ENCODE peak calls at places on chromosomes 6 and 20, in six cellular contexts. K is SJSA1; Y is activated CD4-positive, alpha-beta memory T cell treated with anti-CD3 and anti-CD28 coated beads, Interleukin-2, amount 10 ng/mL, durations not matched to agents 7 days and 5 days; V is Right ventricle myocardium inferior; R is NCI-H1092 treated with DMSO at 0.1 percent for 48 hours; F is hepatocyte. D is an unnamed sample.

GRCh38 chr20:14264869-14265268 is 72.5 kb downstream of the FLRT3 start:
- DNase-seq in V (no peak), Y (no peak), R (peak), K (peak), F (peak), D (no peak)

GRCh38 chr6:157014871-157015270 is 237.7 kb downstream of the ARID1B start:
- DNase-seq in F (no peak), K (no peak), Y (no peak), V (no peak), R (no peak), D (no peak)

GRCh38 chr6:166627039-166627874 is at the start of gene RPS6KA2:
- DNase-seq in V (peak), R (peak), Y (peak), K (peak), F (peak), D (peak)

GRCh38 chr6:146785001-146785585 is 186.3 kb downstream of the ADGB start:
- DNase-seq in K (peak), V (no peak), R (peak), Y (peak), F (peak), D (peak)

GRCh38 chr20:51910202-51911050 is 108.1 kb upstream of the SALL4 start:
- DNase-seq in K (peak), Y (no peak), F (peak), V (no peak), R (no peak), D (no peak)

GRCh38 chr6:43627008-43627825 is 1.8 kb downstream of the GTPBP2 start:
- DNase-seq in R (peak), F (peak), V (peak), K (peak), Y (peak), D (no peak)

GRCh38 chr20:20079102-20079784 is 26.9 kb downstream of the CFAP61 start:
- DNase-seq in R (peak), Y (no peak), K (no peak), F (no peak), V (no peak), D (peak)

GRCh38 chr6:119966484-119966883 is 616.9 kb upstream of the MAN1A1 start:
- DNase-seq in V (no peak), Y (peak), R (no peak), K (no peak), F (no peak), D (no peak)

GRCh38 chr6:154257074-154257473 is 99.5 kb downstream of the IPCEF1 start:
- DNase-seq in V (no peak), F (no peak), R (no peak), Y (no peak), K (no peak), D (no peak)

GRCh38 chr20:5065489-5066383 is 54.0 kb downstream of the PCNA start:
- DNase-seq in K (peak), F (no peak), Y (no peak), R (no peak), V (peak), D (no peak)

GRCh38 chr6:133512410-133513016 is 271.4 kb downstream of the EYA4 start:
- DNase-seq in K (peak), R (peak), F (peak), V (no peak), Y (peak), D (no peak)

GRCh38 chr6:27940766-27941165 is 16.3 kb upstream of the OR2B6 start:
- DNase-seq in K (no peak), R (no peak), F (no peak), Y (no peak), V (no peak), D (no peak)

GRCh38 chr6:18533793-18534192 is 146.6 kb downstream of the RNF144B start:
- DNase-seq in Y (no peak), V (no peak), R (no peak), K (no peak), F (no peak), D (no peak)

GRCh38 chr6:39298061-39298460 is 16.2 kb downstream of the KCNK17 start:
- DNase-seq in F (peak), Y (no peak), R (no peak), V (no peak), K (no peak), D (no peak)

GRCh38 chr6:35730745-35731413 is 6.0 kb upstream of the ARMC12 start:
- DNase-seq in K (no peak), Y (no peak), V (no peak), F (no peak), R (no peak), D (no peak)

GRCh38 chr20:19322061-19322985 is 109.9 kb downstream of the SLC24A3 start:
- DNase-seq in F (no peak), Y (no peak), R (no peak), V (no peak), K (no peak), D (no peak)

GRCh38 chr20:52675414-52675813 is 296.7 kb upstream of the TSHZ2 start:
- DNase-seq in F (no peak), R (no peak), K (no peak), V (no peak), Y (no peak), D (no peak)

GRCh38 chr6:14671261-14671681 is 553.7 kb downstream of the CD83 start:
- DNase-seq in K (no peak), F (no peak), Y (no peak), R (no peak), V (no peak), D (peak)

GRCh38 chr6:1280666-1281300 is 31.1 kb upstream of the FOXQ1 start:
- DNase-seq in K (no peak), V (no peak), F (no peak), Y (no peak), R (no peak), D (no peak)

GRCh38 chr6:25558155-25558817 is 93.7 kb upstream of the SCGN start:
- DNase-seq in F (no peak), R (no peak), V (no peak), Y (no peak), K (peak), D (no peak)

GRCh38 chr6:160919713-160920112 is 71.9 kb upstream of the MAP3K4 start:
- DNase-seq in Y (no peak), K (no peak), R (no peak), F (peak), V (no peak), D (no peak)

GRCh38 chr6:146990284-146990683 is 213.9 kb upstream of the STXBP5 start:
- DNase-seq in K (peak), F (no peak), V (no peak), R (no peak), Y (no peak), D (no peak)

GRCh38 chr20:57392130-57392445 is 892 bp downstream of the RBM38 start:
- DNase-seq in R (peak), K (no peak), F (no peak), V (no peak), Y (no peak), D (no peak)

GRCh38 chr6:93343476-93343875 is 75.9 kb downstream of the EPHA7 start:
- DNase-seq in Y (no peak), K (no peak), R (no peak), V (no peak), F (no peak), D (no peak)

GRCh38 chr20:15171016-15171415 is 833.6 kb upstream of the FLRT3 start:
- DNase-seq in F (no peak), V (no peak), Y (no peak), K (no peak), R (no peak), D (no peak)

GRCh38 chr20:2800590-2801458 is at the start of gene CPXM1:
- DNase-seq in R (no peak), F (peak), K (peak), Y (no peak), V (no peak), D (no peak)

GRCh38 chr6:35810831-35811698 is 5.9 kb downstream of the LHFPL5 start:
- DNase-seq in Y (no peak), F (peak), V (no peak), R (no peak), K (no peak), D (peak)

GRCh38 chr20:4875578-4876067 is 125.7 kb downstream of the SLC23A2 start:
- DNase-seq in F (no peak), Y (no peak), R (peak), K (no peak), V (no peak), D (peak)

GRCh38 chr6:7513534-7513933 is 27.9 kb upstream of the DSP start:
- DNase-seq in R (no peak), F (no peak), Y (no peak), K (no peak), V (no peak), D (no peak)

GRCh38 chr6:3869632-3870527 is 20.7 kb downstream of the FAM50B start:
- DNase-seq in F (peak), Y (no peak), V (no peak), R (no peak), K (no peak), D (no peak)

GRCh38 chr6:148723484-148723883 is 23.3 kb upstream of the UST start:
- DNase-seq in K (peak), R (no peak), V (no peak), Y (no peak), F (no peak), D (no peak)

GRCh38 chr20:45798935-45799642 is 7.3 kb downstream of the DNTTIP1 start:
- DNase-seq in R (peak), F (peak), K (peak), V (no peak), Y (peak), D (peak)

GRCh38 chr6:42978487-42978792 is 541 bp downstream of the PEX6 start:
- DNase-seq in V (no peak), Y (peak), K (peak), F (peak), R (no peak), D (no peak)

GRCh38 chr20:35791097-35791496 is 19.3 kb downstream of the PHF20 start:
- DNase-seq in K (no peak), R (no peak), Y (no peak), F (no peak), V (no peak), D (no peak)

GRCh38 chr20:58150772-58151171 is 77.7 kb downstream of the ANKRD60 start:
- DNase-seq in V (no peak), K (no peak), R (peak), F (peak), Y (no peak), D (peak)

GRCh38 chr20:38034961-38035360 is 1.4 kb downstream of the RPRD1B start:
- DNase-seq in V (no peak), Y (no peak), F (no peak), K (no peak), R (no peak), D (no peak)

GRCh38 chr20:62350629-62351422 is 16.3 kb downstream of the LAMA5 start:
- DNase-seq in F (no peak), K (no peak), R (no peak), Y (no peak), V (peak), D (no peak)